ENCODE peak calls at places on chromosome 12, in nine cellular contexts. One of them, this sample, is unnamed.

GRCh38 chr12:46964496-46965098 is 114.8 kb upstream of the PCED1B start:
- DNase-seq in germinal center: no peak
- DNase-seq in activated T-helper 1 cell treated with Interleukin-2 at 50 U/mL for 16 hours: no peak
- DNase-seq in stromal cell of bone marrow: no peak
- DNase-seq in stimulated activated CD4-positive, alpha-beta T cell treated with anti-CD3 and anti-CD28 coated beads, Interleukin-12 subunit alpha, Interleukin-12 subunit beta, amount 100 ng/mL, for 48 hours: no peak
- DNase-seq in DMS53: no peak
- DNase-seq in IMR-90: peak
- DNase-seq in Caco-2: peak
- DNase-seq in M059J: peak
- DNase-seq in this sample: peak

GRCh38 chr12:108798551-108799221 is 58.7 kb downstream of the SSH1 start:
- DNase-seq in stimulated activated CD4-positive, alpha-beta T cell treated with anti-CD3 and anti-CD28 coated beads, Interleukin-12 subunit alpha, Interleukin-12 subunit beta, amount 100 ng/mL, for 48 hours: no peak
- DNase-seq in DMS53: no peak
- DNase-seq in IMR-90: peak
- DNase-seq in germinal center: no peak
- DNase-seq in M059J: no peak
- DNase-seq in activated T-helper 1 cell treated with Interleukin-2 at 50 U/mL for 16 hours: no peak
- DNase-seq in Caco-2: no peak
- DNase-seq in stromal cell of bone marrow: no peak
- DNase-seq in this sample: no peak

GRCh38 chr12:99498756-99499155 is 148.8 kb upstream of the GARIN6 start:
- DNase-seq in activated T-helper 1 cell treated with Interleukin-2 at 50 U/mL for 16 hours: no peak
- DNase-seq in stromal cell of bone marrow: no peak
- DNase-seq in Caco-2: no peak
- DNase-seq in DMS53: no peak
- DNase-seq in IMR-90: peak
- DNase-seq in M059J: peak
- DNase-seq in stimulated activated CD4-positive, alpha-beta T cell treated with anti-CD3 and anti-CD28 coated beads, Interleukin-12 subunit alpha, Interleukin-12 subunit beta, amount 100 ng/mL, for 48 hours: no peak
- DNase-seq in germinal center: no peak
- DNase-seq in this sample: peak

GRCh38 chr12:127548123-127548553 is 718.8 kb upstream of the TMEM132C start:
- DNase-seq in germinal center: no peak
- DNase-seq in stromal cell of bone marrow: peak
- DNase-seq in stimulated activated CD4-positive, alpha-beta T cell treated with anti-CD3 and anti-CD28 coated beads, Interleukin-12 subunit alpha, Interleukin-12 subunit beta, amount 100 ng/mL, for 48 hours: no peak
- DNase-seq in DMS53: peak
- DNase-seq in activated T-helper 1 cell treated with Interleukin-2 at 50 U/mL for 16 hours: no peak
- DNase-seq in M059J: peak
- DNase-seq in IMR-90: peak
- DNase-seq in Caco-2: no peak
- DNase-seq in this sample: no peak

GRCh38 chr12:98870521-98870920 is 225.4 kb downstream of the APAF1 start:
- DNase-seq in Caco-2: no peak
- DNase-seq in stromal cell of bone marrow: no peak
- DNase-seq in stimulated activated CD4-positive, alpha-beta T cell treated with anti-CD3 and anti-CD28 coated beads, Interleukin-12 subunit alpha, Interleukin-12 subunit beta, amount 100 ng/mL, for 48 hours: no peak
- DNase-seq in M059J: no peak
- DNase-seq in DMS53: peak
- DNase-seq in germinal center: no peak
- DNase-seq in activated T-helper 1 cell treated with Interleukin-2 at 50 U/mL for 16 hours: no peak
- DNase-seq in IMR-90: no peak
- DNase-seq in this sample: no peak

GRCh38 chr12:52215587-52216031 is 17.4 kb upstream of the KRT7 start:
- DNase-seq in IMR-90: peak
- DNase-seq in germinal center: no peak
- DNase-seq in M059J: peak
- DNase-seq in activated T-helper 1 cell treated with Interleukin-2 at 50 U/mL for 16 hours: no peak
- DNase-seq in DMS53: peak
- DNase-seq in Caco-2: peak
- DNase-seq in stimulated activated CD4-positive, alpha-beta T cell treated with anti-CD3 and anti-CD28 coated beads, Interleukin-12 subunit alpha, Interleukin-12 subunit beta, amount 100 ng/mL, for 48 hours: no peak
- DNase-seq in stromal cell of bone marrow: no peak
- DNase-seq in this sample: peak

GRCh38 chr12:59719701-59720100 is 123.9 kb downstream of the SLC16A7 start:
- DNase-seq in activated T-helper 1 cell treated with Interleukin-2 at 50 U/mL for 16 hours: no peak
- DNase-seq in stromal cell of bone marrow: no peak
- DNase-seq in Caco-2: no peak
- DNase-seq in IMR-90: no peak
- DNase-seq in DMS53: no peak
- DNase-seq in M059J: no peak
- DNase-seq in stimulated activated CD4-positive, alpha-beta T cell treated with anti-CD3 and anti-CD28 coated beads, Interleukin-12 subunit alpha, Interleukin-12 subunit beta, amount 100 ng/mL, for 48 hours: no peak
- DNase-seq in germinal center: no peak
- DNase-seq in this sample: no peak

GRCh38 chr12:116551952-116552749 is 7.0 kb upstream of the MAP1LC3B2 start:
- DNase-seq in IMR-90: peak
- DNase-seq in Caco-2: no peak
- DNase-seq in M059J: peak
- DNase-seq in germinal center: no peak
- DNase-seq in activated T-helper 1 cell treated with Interleukin-2 at 50 U/mL for 16 hours: no peak
- DNase-seq in DMS53: peak
- DNase-seq in stromal cell of bone marrow: peak
- DNase-seq in stimulated activated CD4-positive, alpha-beta T cell treated with anti-CD3 and anti-CD28 coated beads, Interleukin-12 subunit alpha, Interleukin-12 subunit beta, amount 100 ng/mL, for 48 hours: no peak
- DNase-seq in this sample: no peak

GRCh38 chr12:69039881-69040280 is 106.9 kb upstream of the CPM start:
- DNase-seq in germinal center: no peak
- DNase-seq in IMR-90: no peak
- DNase-seq in stromal cell of bone marrow: no peak
- DNase-seq in stimulated activated CD4-positive, alpha-beta T cell treated with anti-CD3 and anti-CD28 coated beads, Interleukin-12 subunit alpha, Interleukin-12 subunit beta, amount 100 ng/mL, for 48 hours: no peak
- DNase-seq in activated T-helper 1 cell treated with Interleukin-2 at 50 U/mL for 16 hours: no peak
- DNase-seq in DMS53: peak
- DNase-seq in M059J: no peak
- DNase-seq in Caco-2: no peak
- DNase-seq in this sample: no peak

GRCh38 chr12:39319180-39319579 is 123.7 kb downstream of the KIF21A start:
- DNase-seq in stimulated activated CD4-positive, alpha-beta T cell treated with anti-CD3 and anti-CD28 coated beads, Interleukin-12 subunit alpha, Interleukin-12 subunit beta, amount 100 ng/mL, for 48 hours: no peak
- DNase-seq in activated T-helper 1 cell treated with Interleukin-2 at 50 U/mL for 16 hours: no peak
- DNase-seq in IMR-90: no peak
- DNase-seq in germinal center: no peak
- DNase-seq in DMS53: no peak
- DNase-seq in Caco-2: no peak
- DNase-seq in stromal cell of bone marrow: no peak
- DNase-seq in M059J: no peak
- DNase-seq in this sample: no peak

GRCh38 chr12:66288121-66288520 is 14.2 kb upstream of the HELB start:
- DNase-seq in Caco-2: no peak
- DNase-seq in activated T-helper 1 cell treated with Interleukin-2 at 50 U/mL for 16 hours: peak
- DNase-seq in germinal center: no peak
- DNase-seq in DMS53: no peak
- DNase-seq in IMR-90: no peak
- DNase-seq in M059J: no peak
- DNase-seq in stimulated activated CD4-positive, alpha-beta T cell treated with anti-CD3 and anti-CD28 coated beads, Interleukin-12 subunit alpha, Interleukin-12 subunit beta, amount 100 ng/mL, for 48 hours: no peak
- DNase-seq in stromal cell of bone marrow: no peak
- DNase-seq in this sample: no peak

GRCh38 chr12:107522692-107523477 is 162.7 kb upstream of the PWP1 start:
- DNase-seq in IMR-90: no peak
- DNase-seq in M059J: peak
- DNase-seq in stimulated activated CD4-positive, alpha-beta T cell treated with anti-CD3 and anti-CD28 coated beads, Interleukin-12 subunit alpha, Interleukin-12 subunit beta, amount 100 ng/mL, for 48 hours: no peak
- DNase-seq in Caco-2: no peak
- DNase-seq in activated T-helper 1 cell treated with Interleukin-2 at 50 U/mL for 16 hours: no peak
- DNase-seq in stromal cell of bone marrow: no peak
- DNase-seq in germinal center: no peak
- DNase-seq in DMS53: peak
- DNase-seq in this sample: no peak

GRCh38 chr12:57603323-57603722 is 1.3 kb upstream of the DTX3 start:
- DNase-seq in IMR-90: no peak
- DNase-seq in DMS53: no peak
- DNase-seq in M059J: no peak
- DNase-seq in Caco-2: no peak
- DNase-seq in germinal center: no peak
- DNase-seq in stimulated activated CD4-positive, alpha-beta T cell treated with anti-CD3 and anti-CD28 coated beads, Interleukin-12 subunit alpha, Interleukin-12 subunit beta, amount 100 ng/mL, for 48 hours: no peak
- DNase-seq in activated T-helper 1 cell treated with Interleukin-2 at 50 U/mL for 16 hours: no peak
- DNase-seq in stromal cell of bone marrow: no peak
- DNase-seq in this sample: no peak

GRCh38 chr12:49030714-49031572 is 12.4 kb upstream of the PRKAG1 start:
- DNase-seq in germinal center: no peak
- DNase-seq in activated T-helper 1 cell treated with Interleukin-2 at 50 U/mL for 16 hours: no peak
- DNase-seq in M059J: no peak
- DNase-seq in Caco-2: peak
- DNase-seq in stromal cell of bone marrow: no peak
- DNase-seq in stimulated activated CD4-positive, alpha-beta T cell treated with anti-CD3 and anti-CD28 coated beads, Interleukin-12 subunit alpha, Interleukin-12 subunit beta, amount 100 ng/mL, for 48 hours: no peak
- DNase-seq in DMS53: no peak
- DNase-seq in IMR-90: no peak
- DNase-seq in this sample: no peak

GRCh38 chr12:113092478-113093408 is 36.2 kb downstream of the DTX1 start:
- DNase-seq in Caco-2: no peak
- DNase-seq in DMS53: peak
- DNase-seq in IMR-90: no peak
- DNase-seq in germinal center: peak
- DNase-seq in M059J: no peak
- DNase-seq in activated T-helper 1 cell treated with Interleukin-2 at 50 U/mL for 16 hours: no peak
- DNase-seq in stimulated activated CD4-positive, alpha-beta T cell treated with anti-CD3 and anti-CD28 coated beads, Interleukin-12 subunit alpha, Interleukin-12 subunit beta, amount 100 ng/mL, for 48 hours: no peak
- DNase-seq in stromal cell of bone marrow: no peak
- DNase-seq in this sample: peak

GRCh38 chr12:122350444-122350843 is 72.0 kb downstream of the CLIP1 start:
- DNase-seq in M059J: no peak
- DNase-seq in DMS53: no peak
- DNase-seq in Caco-2: no peak
- DNase-seq in stimulated activated CD4-positive, alpha-beta T cell treated with anti-CD3 and anti-CD28 coated beads, Interleukin-12 subunit alpha, Interleukin-12 subunit beta, amount 100 ng/mL, for 48 hours: no peak
- DNase-seq in germinal center: no peak
- DNase-seq in stromal cell of bone marrow: peak
- DNase-seq in IMR-90: peak
- DNase-seq in activated T-helper 1 cell treated with Interleukin-2 at 50 U/mL for 16 hours: no peak
- DNase-seq in this sample: no peak

GRCh38 chr12:72276212-72276865 is 4.2 kb downstream of the TRHDE start:
- DNase-seq in activated T-helper 1 cell treated with Interleukin-2 at 50 U/mL for 16 hours: no peak
- DNase-seq in germinal center: no peak
- DNase-seq in M059J: no peak
- DNase-seq in Caco-2: no peak
- DNase-seq in stromal cell of bone marrow: no peak
- DNase-seq in DMS53: no peak
- DNase-seq in stimulated activated CD4-positive, alpha-beta T cell treated with anti-CD3 and anti-CD28 coated beads, Interleukin-12 subunit alpha, Interleukin-12 subunit beta, amount 100 ng/mL, for 48 hours: no peak
- DNase-seq in IMR-90: no peak
- DNase-seq in this sample: no peak

GRCh38 chr12:124512667-124513296 is 54.6 kb downstream of the NCOR2 start:
- DNase-seq in activated T-helper 1 cell treated with Interleukin-2 at 50 U/mL for 16 hours: no peak
- DNase-seq in DMS53: peak
- DNase-seq in germinal center: no peak
- DNase-seq in stromal cell of bone marrow: peak
- DNase-seq in M059J: peak
- DNase-seq in stimulated activated CD4-positive, alpha-beta T cell treated with anti-CD3 and anti-CD28 coated beads, Interleukin-12 subunit alpha, Interleukin-12 subunit beta, amount 100 ng/mL, for 48 hours: no peak
- DNase-seq in Caco-2: peak
- DNase-seq in IMR-90: peak
- DNase-seq in this sample: peak

GRCh38 chr12:20127401-20127800 is 240.9 kb upstream of the PDE3A start:
- DNase-seq in activated T-helper 1 cell treated with Interleukin-2 at 50 U/mL for 16 hours: no peak
- DNase-seq in stimulated activated CD4-positive, alpha-beta T cell treated with anti-CD3 and anti-CD28 coated beads, Interleukin-12 subunit alpha, Interleukin-12 subunit beta, amount 100 ng/mL, for 48 hours: no peak
- DNase-seq in DMS53: no peak
- DNase-seq in Caco-2: no peak
- DNase-seq in M059J: no peak
- DNase-seq in IMR-90: no peak
- DNase-seq in germinal center: no peak
- DNase-seq in stromal cell of bone marrow: no peak
- DNase-seq in this sample: no peak

GRCh38 chr12:51520576-51521325 is 70.3 kb upstream of the SCN8A start:
- DNase-seq in germinal center: no peak
- DNase-seq in stromal cell of bone marrow: no peak
- DNase-seq in activated T-helper 1 cell treated with Interleukin-2 at 50 U/mL for 16 hours: no peak
- DNase-seq in IMR-90: no peak
- DNase-seq in DMS53: no peak
- DNase-seq in M059J: no peak
- DNase-seq in stimulated activated CD4-positive, alpha-beta T cell treated with anti-CD3 and anti-CD28 coated beads, Interleukin-12 subunit alpha, Interleukin-12 subunit beta, amount 100 ng/mL, for 48 hours: no peak
- DNase-seq in Caco-2: no peak
- DNase-seq in this sample: no peak

GRCh38 chr12:50647479-50647878 is 116.4 kb upstream of the ATF1 start:
- DNase-seq in stimulated activated CD4-positive, alpha-beta T cell treated with anti-CD3 and anti-CD28 coated beads, Interleukin-12 subunit alpha, Interleukin-12 subunit beta, amount 100 ng/mL, for 48 hours: no peak
- DNase-seq in DMS53: no peak
- DNase-seq in germinal center: no peak
- DNase-seq in Caco-2: no peak
- DNase-seq in activated T-helper 1 cell treated with Interleukin-2 at 50 U/mL for 16 hours: no peak
- DNase-seq in IMR-90: peak
- DNase-seq in stromal cell of bone marrow: no peak
- DNase-seq in M059J: peak
- DNase-seq in this sample: no peak

GRCh38 chr12:101209319-101210302 is at the start of gene SLC5A8:
- DNase-seq in DMS53: peak
- DNase-seq in M059J: no peak
- DNase-seq in stimulated activated CD4-positive, alpha-beta T cell treated with anti-CD3 and anti-CD28 coated beads, Interleukin-12 subunit alpha, Interleukin-12 subunit beta, amount 100 ng/mL, for 48 hours: no peak
- DNase-seq in activated T-helper 1 cell treated with Interleukin-2 at 50 U/mL for 16 hours: no peak
- DNase-seq in germinal center: no peak
- DNase-seq in IMR-90: no peak
- DNase-seq in stromal cell of bone marrow: no peak
- DNase-seq in Caco-2: no peak
- DNase-seq in this sample: no peak

GRCh38 chr12:131775904-131776889 is 52.0 kb upstream of the MMP17 start:
- DNase-seq in activated T-helper 1 cell treated with Interleukin-2 at 50 U/mL for 16 hours: no peak
- DNase-seq in germinal center: peak
- DNase-seq in DMS53: no peak
- DNase-seq in Caco-2: no peak
- DNase-seq in M059J: no peak
- DNase-seq in stimulated activated CD4-positive, alpha-beta T cell treated with anti-CD3 and anti-CD28 coated beads, Interleukin-12 subunit alpha, Interleukin-12 subunit beta, amount 100 ng/mL, for 48 hours: no peak
- DNase-seq in IMR-90: no peak
- DNase-seq in stromal cell of bone marrow: no peak
- DNase-seq in this sample: no peak

GRCh38 chr12:55700255-55701018 is 7.3 kb downstream of the ITGA7 start:
- DNase-seq in M059J: peak
- DNase-seq in stimulated activated CD4-positive, alpha-beta T cell treated with anti-CD3 and anti-CD28 coated beads, Interleukin-12 subunit alpha, Interleukin-12 subunit beta, amount 100 ng/mL, for 48 hours: no peak
- DNase-seq in DMS53: no peak
- DNase-seq in stromal cell of bone marrow: no peak
- DNase-seq in Caco-2: no peak
- DNase-seq in germinal center: no peak
- DNase-seq in IMR-90: peak
- DNase-seq in activated T-helper 1 cell treated with Interleukin-2 at 50 U/mL for 16 hours: no peak
- DNase-seq in this sample: no peak

GRCh38 chr12:56258068-56258819 is at the start of gene ANKRD52:
- DNase-seq in M059J: peak
- DNase-seq in stimulated activated CD4-positive, alpha-beta T cell treated with anti-CD3 and anti-CD28 coated beads, Interleukin-12 subunit alpha, Interleukin-12 subunit beta, amount 100 ng/mL, for 48 hours: peak
- DNase-seq in Caco-2: peak
- DNase-seq in activated T-helper 1 cell treated with Interleukin-2 at 50 U/mL for 16 hours: peak
- DNase-seq in germinal center: peak
- DNase-seq in IMR-90: peak
- DNase-seq in stromal cell of bone marrow: peak
- DNase-seq in DMS53: peak
- DNase-seq in this sample: peak

GRCh38 chr12:3641428-3641883 is 111.5 kb downstream of the CRACR2A start:
- DNase-seq in DMS53: peak
- DNase-seq in M059J: peak
- DNase-seq in Caco-2: no peak
- DNase-seq in germinal center: no peak
- DNase-seq in stromal cell of bone marrow: peak
- DNase-seq in activated T-helper 1 cell treated with Interleukin-2 at 50 U/mL for 16 hours: no peak
- DNase-seq in IMR-90: peak
- DNase-seq in stimulated activated CD4-positive, alpha-beta T cell treated with anti-CD3 and anti-CD28 coated beads, Interleukin-12 subunit alpha, Interleukin-12 subunit beta, amount 100 ng/mL, for 48 hours: no peak
- DNase-seq in this sample: no peak

GRCh38 chr12:81128930-81129554 is 51.2 kb downstream of the ACSS3 start:
- DNase-seq in Caco-2: peak
- DNase-seq in germinal center: peak
- DNase-seq in stromal cell of bone marrow: peak
- DNase-seq in DMS53: peak
- DNase-seq in stimulated activated CD4-positive, alpha-beta T cell treated with anti-CD3 and anti-CD28 coated beads, Interleukin-12 subunit alpha, Interleukin-12 subunit beta, amount 100 ng/mL, for 48 hours: no peak
- DNase-seq in IMR-90: peak
- DNase-seq in activated T-helper 1 cell treated with Interleukin-2 at 50 U/mL for 16 hours: no peak
- DNase-seq in M059J: peak
- DNase-seq in this sample: peak

GRCh38 chr12:69105101-69105613 is 134.2 kb upstream of the CPSF6 start:
- DNase-seq in activated T-helper 1 cell treated with Interleukin-2 at 50 U/mL for 16 hours: no peak
- DNase-seq in IMR-90: no peak
- DNase-seq in stimulated activated CD4-positive, alpha-beta T cell treated with anti-CD3 and anti-CD28 coated beads, Interleukin-12 subunit alpha, Interleukin-12 subunit beta, amount 100 ng/mL, for 48 hours: no peak
- DNase-seq in M059J: no peak
- DNase-seq in stromal cell of bone marrow: no peak
- DNase-seq in DMS53: peak
- DNase-seq in Caco-2: no peak
- DNase-seq in germinal center: no peak
- DNase-seq in this sample: no peak

GRCh38 chr12:10607885-10608458 is 5.4 kb downstream of the MAGOHB start:
- DNase-seq in activated T-helper 1 cell treated with Interleukin-2 at 50 U/mL for 16 hours: no peak
- DNase-seq in stromal cell of bone marrow: no peak
- DNase-seq in IMR-90: peak
- DNase-seq in stimulated activated CD4-positive, alpha-beta T cell treated with anti-CD3 and anti-CD28 coated beads, Interleukin-12 subunit alpha, Interleukin-12 subunit beta, amount 100 ng/mL, for 48 hours: no peak
- DNase-seq in Caco-2: no peak
- DNase-seq in M059J: peak
- DNase-seq in germinal center: no peak
- DNase-seq in DMS53: peak
- DNase-seq in this sample: no peak

GRCh38 chr12:107229827-107230226 is 136.5 kb upstream of the CRY1 start:
- DNase-seq in IMR-90: no peak
- DNase-seq in stromal cell of bone marrow: no peak
- DNase-seq in M059J: peak
- DNase-seq in activated T-helper 1 cell treated with Interleukin-2 at 50 U/mL for 16 hours: no peak
- DNase-seq in germinal center: no peak
- DNase-seq in DMS53: no peak
- DNase-seq in stimulated activated CD4-positive, alpha-beta T cell treated with anti-CD3 and anti-CD28 coated beads, Interleukin-12 subunit alpha, Interleukin-12 subunit beta, amount 100 ng/mL, for 48 hours: no peak
- DNase-seq in Caco-2: no peak
- DNase-seq in this sample: no peak

GRCh38 chr12:92735131-92735721 is 32.4 kb downstream of the PLEKHG7 start:
- DNase-seq in stromal cell of bone marrow: peak
- DNase-seq in activated T-helper 1 cell treated with Interleukin-2 at 50 U/mL for 16 hours: no peak
- DNase-seq in IMR-90: peak
- DNase-seq in stimulated activated CD4-positive, alpha-beta T cell treated with anti-CD3 and anti-CD28 coated beads, Interleukin-12 subunit alpha, Interleukin-12 subunit beta, amount 100 ng/mL, for 48 hours: no peak
- DNase-seq in DMS53: peak
- DNase-seq in Caco-2: no peak
- DNase-seq in germinal center: no peak
- DNase-seq in M059J: peak
- DNase-seq in this sample: peak